ENCODE peak calls at places on chromosome X, in five cellular contexts. S, Y, E, N and L are unnamed samples.

GRCh38 chrX:134545524-134545923 is 85.6 kb downstream of the HPRT1 start:
- DNase-seq in Y (no peak), N (no peak), E (no peak), S (no peak), L (no peak)

GRCh38 chrX:13647709-13648212 is 5.2 kb upstream of the TCEANC start:
- DNase-seq in S (no peak), N (no peak), E (peak; percentile 2), Y (no peak), L (no peak)

GRCh38 chrX:68433155-68433980 is at the start of gene OPHN1:
- DNase-seq in S (peak; percentile 10), Y (peak; percentile 82), E (no peak), N (no peak), L (peak; percentile 77)

GRCh38 chrX:15436220-15436619 is 52.0 kb upstream of the VEGFD start:
- DNase-seq in E (no peak), N (no peak), S (no peak), Y (no peak), L (no peak)

GRCh38 chrX:150156615-150157014 is 206.5 kb upstream of the MAMLD1 start:
- DNase-seq in E (no peak), N (no peak), S (no peak), Y (no peak), L (no peak)

GRCh38 chrX:9197231-9197630 is 163.3 kb upstream of the FAM9B start:
- DNase-seq in E (no peak), S (no peak), Y (no peak), N (no peak), L (no peak)

GRCh38 chrX:111645607-111646006 is 35.4 kb upstream of the ALG13 start:
- DNase-seq in Y (no peak), N (no peak), S (no peak), E (no peak), L (no peak)

GRCh38 chrX:38018734-38019410 is 12.5 kb downstream of the SYTL5 start:
- DNase-seq in Y (no peak), E (no peak), N (no peak), S (no peak), L (no peak)

GRCh38 chrX:108261541-108262218 is 170.1 kb downstream of the ATG4A start:
- DNase-seq in Y (no peak), S (no peak), E (no peak), N (no peak), L (no peak)

GRCh38 chrX:115372026-115372610 is 82.6 kb downstream of the LUZP4 start:
- DNase-seq in E (no peak), Y (no peak), S (no peak), N (no peak), L (no peak)

GRCh38 chrX:34612036-34612435 is 45.0 kb downstream of the TMEM47 start:
- DNase-seq in Y (no peak), S (no peak), N (no peak), E (no peak), L (no peak)

GRCh38 chrX:94560930-94561329 is 886.9 kb downstream of the FAM133A start:
- DNase-seq in S (no peak), Y (no peak), E (no peak), N (no peak), L (no peak)

GRCh38 chrX:9638871-9639270 is 126.8 kb downstream of the GPR143 start:
- DNase-seq in Y (no peak), N (no peak), S (no peak), E (no peak), L (no peak)

GRCh38 chrX:38975368-38975767 is 174.1 kb downstream of the MID1IP1 start:
- DNase-seq in S (no peak), N (no peak), Y (no peak), E (no peak), L (no peak)

GRCh38 chrX:85084770-85085393 is 81.2 kb downstream of the APOOL start:
- DNase-seq in S (no peak), N (no peak), Y (peak; percentile 44), E (no peak), L (peak; percentile 15)